ENCODE peak calls at places on chromosomes 11 and 22, in six cellular contexts. J, I, O, N, S and V are unnamed samples.

GRCh38 chr11:72758304-72758689 is 6.1 kb upstream of the ARAP1 start:
- DNase-seq in S (no peak), O (peak; percentile 30), J (no peak), N (no peak), I (no peak), V (no peak)

GRCh38 chr11:108319541-108320145 is 96.8 kb downstream of the ATM start:
- DNase-seq in O (peak; percentile 43), I (no peak), N (no peak), S (peak; percentile 54), J (no peak), V (no peak)

GRCh38 chr11:20126724-20127123 is 33.6 kb downstream of the DBX1 start:
- DNase-seq in J (no peak), S (no peak), N (no peak), O (no peak), I (no peak), V (no peak)

GRCh38 chr22:49628351-49629023 is 199.2 kb downstream of the BRD1 start:
- DNase-seq in N (peak; percentile 43), I (no peak), O (no peak), S (no peak), J (peak; percentile 69), V (no peak)

GRCh38 chr11:125358254-125358840 is 137.7 kb downstream of the FEZ1 start:
- DNase-seq in N (no peak), S (no peak), J (no peak), O (peak; percentile 37), I (no peak), V (no peak)

GRCh38 chr11:126039485-126040271 is 23.0 kb downstream of the CDON start:
- DNase-seq in N (no peak), J (no peak), I (no peak), O (peak; percentile 26), S (no peak), V (no peak)

GRCh38 chr11:87338046-87338639 is 300.4 kb downstream of the TMEM135 start:
- DNase-seq in I (no peak), O (peak; percentile 10), S (no peak), J (no peak), N (no peak), V (no peak)

GRCh38 chr11:134530826-134531225 is 118.8 kb upstream of the B3GAT1 start:
- DNase-seq in N (peak; percentile 30), O (no peak), I (no peak), J (peak; percentile 54), S (no peak), V (no peak)

GRCh38 chr22:41237707-41238569 is 2.8 kb downstream of the CHADL start:
- DNase-seq in I (no peak), N (peak; percentile 91), J (peak; percentile 97), O (peak; percentile 59), S (peak; percentile 40), V (peak; percentile 65)

GRCh38 chr22:30270841-30271240 is 4.2 kb upstream of the OSM start:
- DNase-seq in S (no peak), N (peak; percentile 90), O (no peak), I (peak; percentile 44), J (peak; percentile 94), V (no peak)

GRCh38 chr11:118406599-118407166 is 5.3 kb downstream of the ATP5MG start:
- DNase-seq in O (peak; percentile 38), N (no peak), J (no peak), I (no peak), S (peak; percentile 22), V (no peak)

GRCh38 chr11:32420937-32421532 is 14.3 kb downstream of the WT1 start:
- DNase-seq in O (no peak), S (no peak), N (no peak), J (no peak), I (no peak), V (peak; percentile 99)

GRCh38 chr11:4606231-4607015 is 1.6 kb downstream of the TRIM68 start:
- DNase-seq in J (no peak), O (peak; percentile 36), S (peak; percentile 76), N (no peak), I (no peak), V (no peak)

GRCh38 chr11:23494981-23495380 is 634.7 kb upstream of the CCDC179 start:
- DNase-seq in N (no peak), J (no peak), S (no peak), O (no peak), I (no peak), V (no peak)

GRCh38 chr22:40654522-40655167 is 18.1 kb upstream of the MRTFA start:
- DNase-seq in J (no peak), S (peak; percentile 69), I (no peak), N (no peak), O (peak; percentile 87), V (peak; percentile 28)

GRCh38 chr22:20130319-20130718 is 1.3 kb upstream of the ZDHHC8 start:
- DNase-seq in O (no peak), N (no peak), J (no peak), I (no peak), S (no peak), V (peak; percentile 48)

GRCh38 chr11:44999068-44999467 is 48.4 kb upstream of the TP53I11 start:
- DNase-seq in O (no peak), N (no peak), J (no peak), I (no peak), S (no peak), V (no peak)

DNA sequence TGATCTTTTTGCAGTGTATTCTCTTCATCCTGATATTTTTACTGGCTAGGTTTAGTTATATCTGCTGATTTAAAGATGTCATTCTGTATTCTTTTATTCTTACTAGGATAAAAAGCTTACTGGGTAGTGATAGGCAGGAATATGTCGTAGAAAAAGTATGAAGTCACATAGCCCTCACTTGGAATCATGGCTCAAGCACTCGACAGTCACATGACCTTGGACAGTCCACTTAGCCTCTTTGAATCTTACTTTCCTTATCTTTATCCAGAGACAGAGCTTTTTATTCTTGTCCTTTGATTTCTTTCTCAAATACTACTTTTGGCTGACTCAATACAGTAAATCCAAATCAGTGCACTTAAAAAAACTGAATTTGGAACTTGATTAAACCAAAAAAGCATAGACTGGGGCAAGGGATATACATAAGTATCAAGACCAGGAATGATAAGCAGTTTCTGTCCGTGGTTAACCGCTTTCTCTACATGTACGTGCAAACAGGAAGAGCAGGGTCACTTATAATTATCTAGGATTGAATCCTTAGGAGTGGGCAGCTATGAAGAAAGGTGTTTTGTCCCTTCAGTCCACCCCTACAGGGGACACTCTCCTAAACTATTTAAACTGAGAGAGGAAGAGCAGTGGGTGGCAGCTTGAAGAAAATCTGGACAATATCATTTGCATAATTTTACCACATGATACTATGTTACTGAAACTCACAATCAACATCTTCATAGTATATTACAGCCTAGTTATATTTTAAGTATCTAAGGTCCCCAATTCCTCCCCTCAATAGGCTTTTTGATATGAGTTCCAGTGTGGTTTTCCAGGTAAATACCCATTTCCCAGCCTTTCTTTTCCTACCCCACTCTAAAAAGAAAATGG is 8.0 kb downstream of the MMP7 start:
- DNase-seq in I (no peak), N (no peak), O (no peak), J (no peak), S (no peak), V (no peak)
- H3K4me3 ChIP-seq in I (no peak overlapping the region), N (no peak overlapping the region), O (no peak overlapping the region), J (no peak overlapping the region), S (no peak overlapping the region), V (no peak overlapping the region)

DNA sequence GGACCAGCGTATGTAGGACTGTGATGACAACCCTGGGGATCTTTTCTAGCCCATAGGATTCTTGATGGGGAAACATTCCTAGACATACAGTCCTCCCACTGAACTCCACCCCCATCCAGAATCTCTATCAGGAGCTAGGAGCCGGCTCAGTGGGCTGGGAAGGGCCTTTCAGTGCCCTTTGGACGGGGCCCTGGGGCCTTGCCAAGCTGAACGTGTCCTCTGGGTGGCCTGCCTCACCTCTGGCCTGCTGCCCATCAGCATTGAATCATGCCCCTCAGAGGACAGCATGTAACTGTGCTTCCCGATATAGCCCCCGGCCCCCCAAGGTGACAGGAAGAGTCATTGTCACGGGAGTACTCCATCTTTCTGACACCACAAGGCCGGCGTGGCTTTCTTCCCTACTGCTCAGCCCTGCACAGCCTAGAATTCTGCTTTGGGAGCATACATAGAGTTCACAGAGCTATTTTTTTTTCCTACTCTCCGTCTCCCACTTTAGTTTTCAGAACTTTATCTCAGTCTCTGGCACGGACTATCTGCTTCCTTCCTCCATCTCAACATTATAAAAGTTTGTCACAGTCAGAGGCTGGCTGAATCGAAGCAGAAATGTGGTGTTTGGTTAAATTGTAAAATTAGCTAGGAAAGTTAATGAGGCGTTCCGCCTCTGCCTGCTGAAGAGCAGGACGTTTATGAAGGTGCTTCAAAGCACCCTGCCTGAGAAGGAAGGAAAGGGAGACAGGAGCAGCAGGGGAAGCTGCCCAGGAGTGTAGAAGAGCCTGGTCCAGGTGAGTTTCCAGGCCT is 111.9 kb downstream of the ZBTB16 start:
- DNase-seq in S (no peak), N (peak; percentile 86), J (peak; percentile 93), I (no peak), O (no peak), V (no peak)
- H3K4me3 ChIP-seq in S (no peak overlapping the region), N (no peak overlapping the region), J (no peak overlapping the region), I (no peak overlapping the region), O (no peak overlapping the region), V (no peak overlapping the region)

GRCh38 chr11:40293655-40294342 is 1165.7 kb downstream of the LRRC4C start:
- DNase-seq in N (peak; percentile 55), J (no peak), I (no peak), O (peak; percentile 60), S (peak; percentile 93), V (peak; percentile 40)

GRCh38 chr11:40295466-40295865 is 1164.0 kb downstream of the LRRC4C start:
- DNase-seq in N (no peak), O (no peak), I (no peak), S (no peak), J (no peak), V (no peak)

GRCh38 chr11:40291304-40292100 is 1168.0 kb downstream of the LRRC4C start:
- DNase-seq in I (no peak), S (no peak), O (no peak), N (no peak), J (no peak), V (no peak)

GRCh38 chr11:40294343-40294723 is 1165.1 kb downstream of the LRRC4C start:
- DNase-seq in S (no peak), N (no peak), O (no peak), I (no peak), J (no peak), V (no peak)

DNA sequence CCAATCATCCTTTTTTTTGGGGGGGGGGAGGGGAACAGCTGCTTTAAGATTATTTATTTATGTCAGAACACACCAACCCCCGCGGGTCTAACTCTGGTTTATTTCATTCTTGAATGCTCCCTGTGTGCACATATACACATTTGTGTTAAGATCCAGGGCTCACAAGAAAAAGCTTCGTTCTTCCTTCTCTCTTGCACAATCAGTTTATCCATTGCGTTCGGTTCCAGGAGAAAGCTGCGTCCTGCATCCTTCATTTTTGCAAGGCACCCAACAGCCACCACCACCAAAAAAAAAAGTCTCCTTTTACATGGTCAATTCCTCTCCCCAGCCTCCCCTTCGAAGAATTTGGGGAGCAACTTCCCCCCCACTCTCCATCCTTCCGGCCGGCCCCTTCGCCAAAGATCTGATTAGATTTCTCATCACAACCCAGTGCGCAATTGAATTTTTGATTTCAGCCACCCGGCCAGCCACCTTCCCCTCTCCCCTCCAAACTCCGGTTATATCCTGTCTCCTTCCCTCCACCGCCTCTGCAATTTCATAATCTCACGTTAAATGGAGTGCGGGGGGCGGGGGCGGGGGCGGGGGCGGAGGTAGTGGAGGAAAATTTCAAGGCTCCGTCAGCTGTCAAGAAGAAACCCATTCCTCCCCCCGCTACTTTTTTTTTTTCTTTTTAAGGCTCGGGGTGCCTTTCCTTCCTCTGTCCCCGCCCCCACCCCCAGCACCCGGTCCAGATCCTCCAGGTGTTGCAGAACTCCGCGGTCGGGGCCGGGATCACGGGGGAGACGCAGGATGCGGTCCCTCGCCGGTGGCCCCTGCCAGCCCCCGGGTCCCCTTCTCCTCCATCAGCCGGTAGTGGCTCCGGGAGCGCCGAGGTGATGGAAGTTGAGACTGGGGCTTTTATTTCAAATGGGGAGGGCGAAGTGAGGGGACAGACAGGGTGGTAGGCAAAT is 1166.5 kb downstream of the LRRC4C start:
- DNase-seq in I (no peak), J (no peak), N (no peak), S (peak; percentile 35), O (no peak), V (no peak)
- H3K4me3 ChIP-seq in I (peak overlapping the region; percentile 48), J (peak overlapping the region; percentile 44), N (peak overlapping the region; percentile 73), S (peak overlapping the region; percentile 84), O (no peak overlapping the region), V (no peak overlapping the region)

GRCh38 chr11:61828629-61829407 is 718 bp downstream of the FADS2 start:
- DNase-seq in I (no peak), S (peak; percentile 77), J (no peak), O (peak; percentile 20), N (peak; percentile 62), V (no peak)
- H3K4me3 ChIP-seq in I (peak overlapping the region; percentile 58), S (peak overlapping the region; percentile 95), J (peak overlapping the region; percentile 75), O (peak overlapping the region; percentile 71), N (peak overlapping the region; percentile 67), V (peak overlapping the region; percentile 97)